ENCODE peak calls at places on chromosome 3, in eight cellular contexts. D is HFFc6; Z is mesothelial cell of epicardium; E is activated CD8-positive, alpha-beta T cell treated with anti-CD3 and anti-CD28 coated beads, Interleukin-2, amount 10 ng/mL, durations not matched to agents 7 days and 5 days; B is SIG-M5; I is Right ventricle myocardium superior; G is stimulated activated CD8-positive, alpha-beta memory T cell treated with anti-CD3 and anti-CD28 coated beads, Interleukin-15, amount 100 ng/mL, for 4 hours; L is NCI-H1092. M is an unnamed sample.

GRCh38 chr3:50323614-50324199 is 1.2 kb upstream of the HYAL2 start:
- DNase-seq in D (no peak), G (no peak), B (no peak), E (no peak), Z (no peak), L (no peak), I (peak; percentile 77), M (no peak)

GRCh38 chr3:169812124-169812843 is 386 bp upstream of the LRRIQ4 start:
- DNase-seq in B (no peak), Z (peak; percentile 52), E (peak; percentile 75), D (peak; percentile 54), G (peak; percentile 0), L (peak; percentile 63), I (peak; percentile 88), M (peak; percentile 47)

GRCh38 chr3:100761211-100761921 is 52.1 kb downstream of the TFG start:
- DNase-seq in G (no peak), E (peak; percentile 26), B (no peak), D (no peak), L (no peak), I (no peak), Z (no peak), M (no peak)

GRCh38 chr3:102179321-102180290 is 255.2 kb upstream of the ZPLD1 start:
- DNase-seq in D (peak; percentile 52), I (no peak), E (no peak), G (no peak), L (no peak), B (no peak), Z (no peak), M (no peak)

GRCh38 chr3:5251196-5251583 is 63.7 kb downstream of the EDEM1 start:
- DNase-seq in D (no peak), L (no peak), Z (no peak), B (no peak), I (no peak), G (no peak), E (no peak), M (no peak)

GRCh38 chr3:44962606-44963393 is 13.2 kb downstream of the ZDHHC3 start:
- DNase-seq in G (no peak), I (no peak), L (no peak), E (no peak), Z (no peak), D (peak; percentile 47), B (no peak), M (no peak)

GRCh38 chr3:168878655-168879054 is 782.9 kb upstream of the GOLIM4 start:
- DNase-seq in L (no peak), Z (no peak), G (no peak), B (no peak), E (no peak), I (no peak), D (peak; percentile 41), M (no peak)

GRCh38 chr3:151175952-151176351 is 27.1 kb downstream of the GPR171 start:
- DNase-seq in D (no peak), G (no peak), L (no peak), I (no peak), E (no peak), Z (no peak), B (no peak), M (no peak)

GRCh38 chr3:42537350-42537749 is 34.9 kb downstream of the VIPR1 start:
- DNase-seq in D (no peak), Z (no peak), B (no peak), G (no peak), L (no peak), E (no peak), I (no peak), M (no peak)

GRCh38 chr3:49411550-49411967 is 217 bp downstream of the RHOA start:
- DNase-seq in Z (peak; percentile 35), I (peak; percentile 78), L (no peak), G (no peak), B (no peak), E (peak; percentile 57), D (no peak), M (no peak)

GRCh38 chr3:15436246-15436645 is 8.8 kb downstream of the EAF1 start:
- DNase-seq in Z (no peak), I (no peak), B (no peak), G (no peak), E (no peak), L (no peak), D (no peak), M (no peak)

GRCh38 chr3:129768728-129769127 is 124.8 kb downstream of the TMCC1 start:
- DNase-seq in D (no peak), B (no peak), I (no peak), E (no peak), G (no peak), Z (no peak), L (no peak), M (no peak)

GRCh38 chr3:187753516-187753915 is 8.2 kb upstream of the BCL6 start:
- DNase-seq in D (no peak), Z (no peak), B (no peak), E (no peak), I (no peak), G (no peak), L (no peak), M (no peak)

GRCh38 chr3:182795383-182795782 is 2.1 kb downstream of the ATP11B start:
- DNase-seq in D (peak; percentile 7), Z (no peak), I (no peak), E (peak; percentile 73), B (peak; percentile 10), L (no peak), G (peak; percentile 20), M (peak; percentile 71)

GRCh38 chr3:16587047-16587702 is 18.0 kb downstream of the DAZL start:
- DNase-seq in G (no peak), D (peak; percentile 24), I (no peak), L (no peak), Z (no peak), E (no peak), B (no peak), M (no peak)

GRCh38 chr3:123147754-123148535 is 53.8 kb upstream of the SEC22A start:
- DNase-seq in D (no peak), G (no peak), L (no peak), I (no peak), E (no peak), B (no peak), Z (no peak), M (no peak)

GRCh38 chr3:194089357-194090177 is 46.4 kb upstream of the HES1 start:
- DNase-seq in G (no peak), L (no peak), Z (no peak), E (no peak), B (peak; percentile 98), I (peak; percentile 75), D (peak; percentile 98), M (no peak)

GRCh38 chr3:70065666-70066253 is 66.2 kb downstream of the SAMMSON start:
- DNase-seq in D (no peak), Z (no peak), E (no peak), G (no peak), B (no peak), L (no peak), I (no peak), M (no peak)

GRCh38 chr3:42476225-42477160 is 25.9 kb upstream of the VIPR1 start:
- DNase-seq in Z (no peak), L (no peak), I (peak; percentile 71), E (peak; percentile 15), D (peak; percentile 20), G (no peak), B (no peak), M (no peak)

GRCh38 chr3:40780801-40781406 is 256.1 kb downstream of the ZNF621 start:
- DNase-seq in L (peak; percentile 63), G (no peak), D (no peak), I (peak; percentile 67), E (no peak), Z (no peak), B (no peak), M (no peak)

GRCh38 chr3:16055606-16056209 is 118.8 kb upstream of the GALNT15 start:
- DNase-seq in E (no peak), B (no peak), L (no peak), D (no peak), Z (no peak), G (no peak), I (no peak), M (no peak)

GRCh38 chr3:119662604-119663377 is 2.4 kb upstream of the POPDC2 start:
- DNase-seq in Z (no peak), B (no peak), I (no peak), L (no peak), D (peak; percentile 44), G (no peak), E (no peak), M (no peak)

GRCh38 chr3:144774897-144775296 is 803.3 kb downstream of the DIPK2A start:
- DNase-seq in B (no peak), L (no peak), Z (no peak), D (no peak), E (no peak), G (no peak), I (no peak), M (no peak)

GRCh38 chr3:159765860-159766294 is 222.8 kb upstream of the IL12A start:
- DNase-seq in D (no peak), E (no peak), L (no peak), G (no peak), I (no peak), B (no peak), Z (no peak), M (no peak)

GRCh38 chr3:43503067-43503728 is 118.6 kb downstream of the ANO10 start:
- DNase-seq in E (no peak), Z (no peak), L (no peak), I (no peak), G (no peak), B (no peak), D (peak; percentile 20), M (peak; percentile 54)

GRCh38 chr3:123342631-123343080 is 106.2 kb downstream of the ADCY5 start:
- DNase-seq in L (no peak), G (no peak), E (no peak), Z (no peak), D (no peak), I (peak; percentile 37), B (no peak), M (no peak)

GRCh38 chr3:14278265-14278798 is 99.7 kb downstream of the LSM3 start:
- DNase-seq in G (no peak), Z (no peak), I (no peak), D (no peak), B (no peak), E (no peak), L (no peak), M (no peak)

GRCh38 chr3:143266936-143267335 is 147.4 kb downstream of the CHST2 start:
- DNase-seq in L (no peak), G (no peak), D (no peak), Z (no peak), E (no peak), I (no peak), B (peak; percentile 6), M (no peak)

GRCh38 chr3:151537751-151538150 is 76.9 kb upstream of the IGSF10 start:
- DNase-seq in D (no peak), Z (no peak), L (no peak), G (no peak), B (no peak), E (no peak), I (no peak), M (no peak)

GRCh38 chr3:71870966-71871512 is 86.1 kb upstream of the PROK2 start:
- DNase-seq in G (no peak), Z (no peak), D (no peak), L (no peak), E (no peak), I (no peak), B (no peak), M (no peak)

GRCh38 chr3:139110072-139110830 is 65.6 kb upstream of the PRR23C start:
- DNase-seq in L (peak; percentile 6), E (peak; percentile 26), Z (no peak), B (no peak), G (no peak), D (no peak), I (peak; percentile 60), M (no peak)

GRCh38 chr3:71006810-71007785 is 576.4 kb downstream of the FOXP1 start:
- DNase-seq in I (no peak), B (no peak), Z (no peak), G (no peak), E (no peak), L (no peak), D (no peak), M (peak; percentile 43)

GRCh38 chr3:140911822-140912221 is 29.8 kb upstream of the SLC25A36 start:
- DNase-seq in G (no peak), L (no peak), D (no peak), B (no peak), E (no peak), Z (no peak), I (no peak), M (no peak)

GRCh38 chr3:156303316-156303715 is 182.9 kb downstream of the KCNAB1 start:
- DNase-seq in I (no peak), G (no peak), E (no peak), L (no peak), B (no peak), Z (no peak), D (no peak), M (no peak)